ENCODE peak calls at places on chromosomes 5 and 9, in eight cellular contexts. R, T, U, Z, B, O, K and C are unnamed samples.

GRCh38 chr5:10518352-10518751 is 45.5 kb upstream of the ANKRD33B start:
- DNase-seq in R (peak; percentile 2), T (peak; percentile 73), U (no peak), Z (no peak), B (no peak), O (peak; percentile 55), K (peak; percentile 91), C (peak; percentile 66)

GRCh38 chr5:127056896-127057295 is 16.4 kb downstream of the C5orf63 start:
- DNase-seq in R (no peak), T (no peak), U (no peak), Z (no peak), B (no peak), O (no peak), K (no peak), C (no peak)

GRCh38 chr5:66362676-66363075 is 218.6 kb downstream of the SREK1 start:
- DNase-seq in R (no peak), T (no peak), U (no peak), Z (no peak), B (no peak), O (no peak), K (no peak), C (no peak)

GRCh38 chr9:129968690-129969485 is 74.1 kb downstream of the FNBP1 start:
- DNase-seq in R (peak; percentile 57), T (peak; percentile 47), U (no peak), Z (no peak), B (no peak), O (peak; percentile 93), K (peak; percentile 92), C (peak; percentile 16)

GRCh38 chr9:97751510-97751909 is 54.4 kb upstream of the XPA start:
- DNase-seq in R (peak; percentile 51), T (no peak), U (no peak), Z (no peak), B (no peak), O (no peak), K (no peak), C (no peak)

GRCh38 chr5:105587963-105588662 is 2025.5 kb upstream of the NUDT12 start:
- DNase-seq in R (no peak), T (peak; percentile 25), U (no peak), Z (peak; percentile 25), B (no peak), O (no peak), K (no peak), C (no peak)

GRCh38 chr9:115106642-115107041 is 11.3 kb downstream of the TNC start:
- DNase-seq in R (no peak), T (no peak), U (no peak), Z (no peak), B (no peak), O (peak; percentile 60), K (no peak), C (no peak)

GRCh38 chr5:3595102-3595961 is at the start of gene IRX1:
- DNase-seq in R (peak; percentile 41), T (no peak), U (no peak), Z (no peak), B (peak; percentile 73), O (no peak), K (no peak), C (no peak)

GRCh38 chr5:93226202-93226735 is 354.8 kb downstream of the NR2F1-AS1 start:
- DNase-seq in R (no peak), T (no peak), U (no peak), Z (no peak), B (no peak), O (no peak), K (no peak), C (no peak)

GRCh38 chr9:74645007-74645639 is 148.0 kb downstream of the RORB start:
- DNase-seq in R (peak; percentile 44), T (peak; percentile 24), U (no peak), Z (peak; percentile 35), B (no peak), O (no peak), K (no peak), C (no peak)

GRCh38 chr5:57824047-57824446 is 341.4 kb upstream of the ACTBL2 start:
- DNase-seq in R (no peak), T (peak; percentile 31), U (no peak), Z (no peak), B (no peak), O (peak; percentile 91), K (peak; percentile 80), C (peak; percentile 82)

GRCh38 chr5:80609692-80610091 is 39.6 kb upstream of the ANKRD34B start:
- DNase-seq in R (no peak), T (no peak), U (no peak), Z (no peak), B (no peak), O (no peak), K (no peak), C (no peak)

DNA sequence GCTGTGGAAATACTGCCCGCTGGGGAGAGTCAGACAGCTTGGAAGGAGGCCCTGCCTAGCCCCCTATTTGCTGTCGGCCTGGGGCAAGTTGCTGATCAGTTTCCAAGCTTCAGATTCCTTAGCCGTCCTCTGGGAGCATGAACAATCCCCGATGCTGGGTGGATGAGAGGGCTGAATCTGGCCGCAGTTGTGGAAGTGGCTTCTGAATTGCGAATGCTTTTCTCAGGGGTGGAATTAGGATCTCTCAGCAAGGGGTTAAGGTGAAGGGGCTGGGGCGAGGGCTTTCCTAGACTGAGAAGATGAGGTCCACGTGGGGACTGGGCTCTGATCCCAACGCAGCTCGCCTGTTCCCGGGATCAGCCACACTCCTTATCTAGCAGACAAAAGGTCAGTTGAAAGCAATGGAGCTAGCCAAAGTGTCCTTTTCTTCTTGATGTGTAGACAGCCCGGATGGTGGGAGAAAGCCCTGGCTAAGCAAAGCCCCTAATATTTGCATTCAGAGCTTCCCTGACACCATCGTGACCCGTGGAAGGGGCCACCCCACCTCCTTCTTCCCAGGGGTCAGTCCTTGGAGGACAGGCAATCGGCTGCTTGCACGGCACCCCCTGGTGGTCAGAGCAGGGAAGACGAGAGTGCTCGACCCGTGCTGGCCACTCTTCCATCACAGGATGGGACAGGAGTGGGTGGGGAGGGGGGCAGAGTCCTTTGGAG is 54.9 kb downstream of the COL15A1 start:
- DNase-seq in R (peak; percentile 78), T (peak; percentile 60), U (peak; percentile 72), Z (no peak), B (peak; percentile 43), O (peak; percentile 56), K (no peak), C (no peak)
- H3K4me3 ChIP-seq in R (no peak overlapping the region), T (no peak overlapping the region), U (peak overlapping the region; percentile 24), Z (no peak overlapping the region), B (no peak overlapping the region), O (no peak overlapping the region), K (no peak overlapping the region), C (no peak overlapping the region)

GRCh38 chr5:96904054-96904931 is 28.0 kb downstream of the ERAP2 start:
- DNase-seq in R (no peak), T (no peak), U (no peak), Z (no peak), B (no peak), O (peak; percentile 59), K (no peak), C (no peak)

GRCh38 chr5:96901841-96902240 is 25.5 kb downstream of the ERAP2 start:
- DNase-seq in R (no peak), T (no peak), U (no peak), Z (no peak), B (no peak), O (no peak), K (no peak), C (no peak)

GRCh38 chr5:96903300-96903699 is 27.0 kb downstream of the ERAP2 start:
- DNase-seq in R (no peak), T (no peak), U (no peak), Z (no peak), B (no peak), O (peak; percentile 47), K (no peak), C (no peak)

GRCh38 chr5:96902876-96903275 is 26.6 kb downstream of the ERAP2 start:
- DNase-seq in R (no peak), T (no peak), U (no peak), Z (no peak), B (no peak), O (no peak), K (no peak), C (no peak)

GRCh38 chr5:96901384-96901783 is 25.1 kb downstream of the ERAP2 start:
- DNase-seq in R (no peak), T (peak; percentile 17), U (no peak), Z (no peak), B (no peak), O (no peak), K (no peak), C (no peak)
- TF ChIP-seq CTCF in R (no peak), T (no peak), U (no peak), Z (no peak), B (no peak), O (peak; percentile 7), K (no peak), C (peak; percentile 22)

DNA sequence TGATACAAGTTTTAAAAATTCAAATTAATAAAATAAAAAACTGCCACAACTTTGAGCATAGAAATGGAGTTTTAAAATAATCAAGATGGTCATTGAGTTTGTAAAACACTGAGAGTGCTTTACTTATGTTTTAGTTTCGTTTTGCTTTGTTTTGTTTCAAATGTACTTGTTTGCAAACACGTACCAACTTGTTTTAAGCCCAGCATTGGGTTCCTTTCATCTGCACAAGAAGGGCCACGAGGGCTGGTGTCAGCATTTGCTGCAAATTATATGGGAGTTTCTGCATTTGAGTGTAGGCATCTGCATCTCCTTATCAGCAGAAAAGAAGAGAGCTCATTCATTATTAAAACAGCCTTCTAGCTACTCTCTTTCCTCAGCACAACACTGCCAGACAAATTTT is 95.4 kb upstream of the CAST start:
- DNase-seq in R (no peak), T (no peak), U (no peak), Z (peak; percentile 66), B (no peak), O (no peak), K (no peak), C (no peak)
- H3K4me3 ChIP-seq in R (no peak overlapping the region), T (no peak overlapping the region), U (no peak overlapping the region), Z (peak overlapping the region; percentile 35), B (no peak overlapping the region), O (no peak overlapping the region), K (no peak overlapping the region), C (no peak overlapping the region)

GRCh38 chr5:1010641-1011046 is 2.0 kb downstream of the NKD2 start:
- DNase-seq in R (no peak), T (no peak), U (no peak), Z (peak; percentile 30), B (no peak), O (no peak), K (no peak), C (no peak)

GRCh38 chr5:1012316-1012841 is 3.8 kb downstream of the NKD2 start:
- DNase-seq in R (no peak), T (no peak), U (no peak), Z (no peak), B (no peak), O (no peak), K (no peak), C (no peak)

GRCh38 chr5:1011741-1012315 is 3.2 kb downstream of the NKD2 start:
- DNase-seq in R (no peak), T (no peak), U (no peak), Z (no peak), B (no peak), O (no peak), K (no peak), C (no peak)

GRCh38 chr5:1012900-1013237 is 4.3 kb downstream of the NKD2 start:
- DNase-seq in R (no peak), T (no peak), U (no peak), Z (no peak), B (no peak), O (no peak), K (no peak), C (no peak)

DNA sequence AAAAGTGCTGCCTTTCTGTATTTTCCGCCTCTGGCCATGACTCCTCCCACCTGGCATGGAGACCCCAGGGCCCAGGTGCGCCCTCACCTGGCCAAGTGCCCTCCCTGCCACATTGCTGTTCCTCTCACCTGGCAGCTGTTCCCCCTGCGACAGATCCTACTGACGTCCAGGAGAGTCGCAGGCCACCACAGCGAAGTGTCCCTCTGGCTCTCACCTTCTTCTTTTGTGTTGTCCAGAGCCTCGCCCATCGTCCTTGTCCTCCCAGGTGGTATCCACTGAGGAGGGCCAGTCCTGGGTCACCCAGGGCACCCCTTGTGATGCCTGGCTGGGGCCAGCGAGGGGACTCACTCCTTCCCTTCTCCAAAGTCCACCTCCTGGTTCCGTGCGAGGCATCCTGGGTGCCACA is 2.6 kb downstream of the NKD2 start:
- DNase-seq in R (peak; percentile 63), T (peak; percentile 53), U (no peak), Z (peak; percentile 64), B (no peak), O (no peak), K (no peak), C (no peak)
- TF ChIP-seq CTCF in R (peak; percentile 43), T (peak; percentile 53), U (peak; percentile 9), Z (peak; percentile 73), B (no peak), O (no peak), K (peak; percentile 16), C (peak; percentile 70)